ENCODE peak calls at places on chromosomes 12 and 14, in eight cellular contexts. L is testis, O is esophagus muscularis mucosa, R is left ventricle myocardium inferior, D is stomach, H is lower lobe of right lung, K is spleen, B is thoracic aorta. N is an unnamed sample.

GRCh38 chr12:108306506-108306905 is 32.6 kb downstream of the CMKLR1 start:
- DNase-seq in L (no peak), D (no peak), O (no peak), B (no peak), R (no peak), H (no peak), K (no peak), N (no peak)

GRCh38 chr12:52924764-52925716 is 20.2 kb upstream of the KRT8 start:
- DNase-seq in K (no peak), O (no peak), B (no peak), D (no peak), L (no peak), H (no peak), R (no peak), N (peak)

GRCh38 chr14:71138236-71139057 is 231.2 kb downstream of the PCNX1 start:
- DNase-seq in R (no peak), K (no peak), D (no peak), H (no peak), B (no peak), O (peak), L (no peak), N (no peak)

GRCh38 chr14:24307575-24308341 is at the start of gene CIDEB:
- DNase-seq in K (peak), D (peak), L (peak), H (peak), O (no peak), R (peak), B (no peak), N (peak)

GRCh38 chr14:76715927-76716200 is 45.4 kb upstream of the VASH1 start:
- DNase-seq in D (no peak), B (no peak), O (peak), R (no peak), L (no peak), K (no peak), H (no peak), N (no peak)

GRCh38 chr12:55926738-55927587 is 731 bp downstream of the PYM1 start:
- DNase-seq in B (peak), R (peak), O (peak), L (peak), D (peak), H (peak), K (peak), N (peak)

GRCh38 chr14:35988972-35989690 is 163.0 kb downstream of the BRMS1L start:
- DNase-seq in K (no peak), D (no peak), O (peak), R (no peak), B (no peak), L (no peak), H (no peak), N (no peak)

GRCh38 chr14:64764641-64765520 is 60.7 kb downstream of the PLEKHG3 start:
- DNase-seq in R (peak), H (peak), D (peak), L (peak), B (no peak), K (peak), O (no peak), N (peak)

GRCh38 chr12:55931780-55932545 is 1.0 kb downstream of the DGKA start:
- DNase-seq in K (peak), L (peak), B (no peak), D (peak), O (no peak), H (peak), R (peak), N (peak)

GRCh38 chr12:12275874-12276273 is 9.0 kb upstream of the LRP6 start:
- DNase-seq in B (no peak), D (no peak), H (no peak), R (no peak), L (no peak), K (no peak), O (no peak), N (no peak)

GRCh38 chr14:89374908-89375307 is 42.1 kb downstream of the FOXN3 start:
- DNase-seq in B (no peak), H (no peak), K (no peak), L (no peak), R (no peak), D (no peak), O (no peak), N (no peak)

GRCh38 chr14:85766295-85766694 is 236.4 kb downstream of the FLRT2 start:
- DNase-seq in O (no peak), D (no peak), K (no peak), L (no peak), B (no peak), R (no peak), H (no peak), N (no peak)

GRCh38 chr14:81169711-81170103 is 51.1 kb downstream of the GTF2A1 start:
- DNase-seq in O (no peak), B (no peak), K (peak), L (peak), D (peak), H (peak), R (peak), N (peak)

GRCh38 chr14:69694730-69695663 is 71.9 kb upstream of the SRSF5 start:
- DNase-seq in H (no peak), B (no peak), D (no peak), K (no peak), R (no peak), L (no peak), O (no peak), N (no peak)
- H3K27ac ChIP-seq in H (peak), B (no peak), D (peak), K (peak), R (peak), L (peak), O (peak), N (no peak)

DNA sequence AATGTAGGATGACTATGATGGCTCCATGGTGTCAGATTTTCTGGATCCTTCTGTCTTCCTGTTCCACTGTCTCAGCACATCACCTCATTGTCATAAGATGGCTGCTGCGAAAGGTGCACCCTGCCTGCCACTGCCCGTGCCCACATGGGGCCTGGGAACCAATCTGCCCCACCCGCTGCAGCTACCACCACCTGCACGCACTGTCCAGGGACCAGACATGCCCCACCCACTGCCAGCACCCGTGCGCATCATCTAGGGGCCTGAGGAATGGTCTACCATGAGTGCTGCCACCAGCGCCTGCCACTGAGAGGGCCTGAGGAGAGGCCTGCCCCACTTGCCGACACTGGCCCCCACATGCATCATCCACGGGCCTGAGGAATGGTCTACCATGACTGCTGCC is 23.8 kb downstream of the CYP46A1 start:
- DNase-seq in D (no peak), L (no peak), K (no peak), R (no peak), H (no peak), O (peak), B (no peak), N (no peak)
- H3K27ac ChIP-seq in D (no peak), L (no peak), K (no peak), R (no peak), H (no peak), O (no peak), B (no peak), N (no peak)

DNA sequence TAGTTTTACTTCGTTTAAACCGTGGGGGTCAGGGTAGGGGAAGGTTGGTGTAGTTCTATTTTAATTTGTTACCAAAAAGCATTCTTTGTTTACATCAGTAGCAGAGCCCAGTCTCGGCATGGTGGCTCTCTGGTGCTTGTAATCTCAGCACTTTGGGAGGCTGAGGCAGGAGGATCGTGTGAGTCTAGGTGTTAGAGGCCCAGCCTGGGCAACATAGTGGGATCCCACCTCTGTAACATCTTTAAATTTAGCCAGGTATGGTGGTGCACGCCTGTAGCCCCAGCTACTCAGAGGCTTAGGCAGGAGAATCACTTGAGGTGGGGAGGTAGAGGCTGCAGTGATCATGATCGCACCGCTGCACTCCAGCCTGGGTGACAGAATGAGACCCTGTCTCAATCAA is 2.2 kb downstream of the LRRC43 start:
- DNase-seq in D (no peak), H (no peak), B (no peak), R (no peak), K (no peak), O (no peak), L (no peak), N (no peak)
- H3K27ac ChIP-seq in D (no peak), H (no peak), B (no peak), R (no peak), K (peak), O (no peak), L (no peak), N (no peak)

DNA sequence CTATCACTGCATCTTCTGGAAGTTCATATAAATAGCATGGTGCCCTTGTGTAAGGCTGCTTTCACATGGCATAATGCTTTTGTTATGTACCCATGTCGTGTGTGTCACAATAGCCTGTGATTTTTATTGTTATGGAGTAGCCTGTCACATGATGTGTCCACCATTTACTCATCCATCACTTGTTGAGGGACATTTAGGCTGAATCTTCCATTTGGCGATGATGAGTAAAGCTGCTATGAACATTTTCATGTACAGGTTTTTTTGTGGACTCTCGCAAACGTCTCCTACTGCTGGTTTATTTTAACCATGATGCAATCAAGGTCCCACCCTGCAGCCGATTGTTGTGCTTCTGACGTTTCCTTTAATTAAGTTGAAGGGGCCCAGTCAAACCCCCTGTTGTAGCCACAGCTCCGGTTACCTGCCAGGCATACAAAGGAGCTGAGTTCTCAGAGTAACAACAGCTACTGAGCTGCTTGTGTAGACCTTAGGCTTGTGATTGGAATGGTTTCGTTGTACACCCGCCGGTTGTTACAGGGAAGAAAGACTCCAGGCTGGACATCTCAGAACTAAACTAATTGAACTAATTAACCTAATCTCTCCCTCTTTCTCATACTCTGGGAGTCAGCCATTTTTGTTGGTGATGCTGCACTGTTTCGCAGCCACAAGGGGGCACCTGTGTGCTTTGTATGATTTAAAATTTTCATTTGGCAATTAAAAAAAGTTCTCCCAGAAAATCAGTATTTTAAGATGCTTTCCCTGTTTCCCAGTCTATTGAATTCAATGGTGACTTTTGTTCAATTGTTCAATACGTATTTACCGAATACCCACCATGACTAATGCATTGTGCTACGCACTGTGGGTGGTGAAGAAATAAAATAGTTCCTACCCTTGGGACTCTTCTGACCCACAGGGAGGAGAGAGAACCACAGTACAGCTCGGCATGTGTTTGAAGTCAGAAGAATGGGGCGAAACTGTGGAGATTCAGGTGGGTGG is 63.4 kb downstream of the ZNF664 start:
- DNase-seq in D (peak), H (no peak), L (peak), O (no peak), K (no peak), B (no peak), R (no peak), N (peak)
- H3K27ac ChIP-seq in D (no peak), H (no peak), L (no peak), O (no peak), K (no peak), B (no peak), R (no peak), N (no peak)

GRCh38 chr12:26425587-26426260 is 230.4 kb downstream of the SSPN start:
- DNase-seq in O (no peak), R (no peak), H (no peak), L (no peak), B (no peak), K (no peak), D (no peak), N (no peak)

GRCh38 chr12:26426652-26427051 is 231.3 kb downstream of the SSPN start:
- DNase-seq in K (no peak), D (no peak), O (no peak), R (no peak), H (no peak), L (no peak), B (no peak), N (no peak)

GRCh38 chr12:26429070-26429691 is 233.8 kb downstream of the SSPN start:
- DNase-seq in B (no peak), O (no peak), R (no peak), K (no peak), H (no peak), D (no peak), L (no peak), N (no peak)

GRCh38 chr12:26431211-26431610 is 235.8 kb downstream of the SSPN start:
- DNase-seq in D (no peak), L (no peak), B (no peak), R (no peak), O (no peak), H (no peak), K (no peak), N (peak)

DNA sequence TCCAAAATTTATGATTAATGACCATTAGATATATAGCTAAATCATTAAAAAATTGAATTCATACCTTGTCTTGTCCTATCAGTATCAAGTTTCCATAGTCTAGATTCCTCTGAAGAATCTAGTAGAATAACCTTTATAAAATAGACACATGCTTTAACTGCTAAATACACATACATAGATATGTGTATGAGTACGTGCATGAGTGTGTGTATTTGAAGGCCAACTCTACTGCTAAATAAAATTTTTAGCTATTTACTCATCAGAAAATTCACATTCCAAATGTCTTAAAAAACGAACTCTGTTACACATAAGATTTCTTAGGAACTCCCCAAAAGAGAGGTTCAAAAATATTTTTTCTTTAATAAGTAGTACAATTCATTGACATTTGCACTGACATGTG is 233.0 kb downstream of the SSPN start:
- DNase-seq in O (no peak), D (no peak), H (no peak), R (no peak), K (no peak), L (no peak), B (no peak), N (no peak)
- H3K27ac ChIP-seq in O (no peak), D (no peak), H (no peak), R (no peak), K (no peak), L (no peak), B (no peak), N (no peak)

DNA sequence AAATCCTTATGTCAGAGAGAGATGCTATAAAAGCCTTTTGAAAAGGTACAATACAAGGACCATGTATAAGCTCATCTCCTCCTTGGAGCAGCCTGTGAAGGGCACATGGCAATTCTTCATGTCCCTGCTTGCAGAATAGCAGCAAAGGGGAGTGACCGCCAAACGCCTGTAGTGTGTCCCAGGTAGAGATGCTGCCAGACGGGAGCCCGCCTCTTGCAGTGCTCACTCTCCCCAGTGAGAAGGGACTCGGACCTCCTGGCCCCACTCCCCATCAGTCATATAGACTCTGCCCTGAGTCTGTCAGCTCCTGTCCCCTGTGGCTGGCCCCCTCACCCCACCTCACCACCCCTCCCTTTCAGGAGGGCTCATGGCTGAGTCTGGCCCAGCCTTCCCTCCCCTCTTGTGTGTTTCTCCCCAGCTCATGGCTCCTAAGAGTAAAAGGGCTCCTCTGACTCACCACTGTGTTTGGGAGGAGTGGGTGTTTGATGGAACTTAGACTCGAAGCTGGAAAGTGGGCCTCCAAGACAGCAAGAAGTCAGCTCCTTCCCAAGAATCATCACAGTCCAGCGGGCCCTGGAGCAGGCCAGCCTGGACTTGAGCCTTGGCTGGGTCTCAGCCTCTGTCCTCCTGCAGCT is 41.0 kb downstream of the DEGS2 start:
- DNase-seq in O (no peak), R (no peak), L (no peak), B (no peak), H (no peak), K (no peak), D (no peak), N (no peak)
- H3K27ac ChIP-seq in O (no peak), R (no peak), L (no peak), B (no peak), H (no peak), K (peak), D (no peak), N (no peak)

DNA sequence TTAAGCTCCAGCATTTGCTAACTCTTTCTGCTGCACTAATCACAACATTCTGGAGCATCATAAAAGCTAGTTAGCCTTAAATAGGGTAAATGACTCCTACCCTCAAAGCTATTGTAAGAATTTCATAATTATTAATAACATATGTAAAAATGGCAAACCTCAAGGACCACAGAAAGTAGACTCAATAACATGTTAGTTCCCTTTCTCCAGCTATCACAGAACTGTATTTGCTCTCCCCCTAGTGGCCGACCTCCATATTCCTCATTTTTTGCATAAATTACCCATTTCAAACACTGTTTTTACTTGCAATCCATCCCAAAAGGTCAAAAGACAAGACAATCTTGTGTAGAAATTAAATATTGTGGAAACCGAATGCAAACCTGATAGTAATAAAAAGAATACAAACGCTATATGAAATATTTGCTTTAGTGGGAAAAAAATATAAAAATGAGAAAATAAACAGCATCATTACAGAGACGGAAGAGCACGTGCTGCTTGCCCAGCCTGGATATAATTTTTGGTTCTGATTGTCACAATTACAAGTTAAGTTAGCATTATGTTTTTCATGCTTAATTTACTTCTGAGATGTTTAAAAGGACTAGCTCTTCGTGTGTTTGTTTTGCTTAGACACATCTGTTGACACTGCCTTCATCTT is 97.9 kb downstream of the RERGL start:
- DNase-seq in O (no peak), L (peak), D (no peak), B (no peak), K (no peak), H (no peak), R (no peak), N (no peak)
- H3K27ac ChIP-seq in O (no peak), L (no peak), D (no peak), B (no peak), K (no peak), H (no peak), R (no peak), N (no peak)

DNA sequence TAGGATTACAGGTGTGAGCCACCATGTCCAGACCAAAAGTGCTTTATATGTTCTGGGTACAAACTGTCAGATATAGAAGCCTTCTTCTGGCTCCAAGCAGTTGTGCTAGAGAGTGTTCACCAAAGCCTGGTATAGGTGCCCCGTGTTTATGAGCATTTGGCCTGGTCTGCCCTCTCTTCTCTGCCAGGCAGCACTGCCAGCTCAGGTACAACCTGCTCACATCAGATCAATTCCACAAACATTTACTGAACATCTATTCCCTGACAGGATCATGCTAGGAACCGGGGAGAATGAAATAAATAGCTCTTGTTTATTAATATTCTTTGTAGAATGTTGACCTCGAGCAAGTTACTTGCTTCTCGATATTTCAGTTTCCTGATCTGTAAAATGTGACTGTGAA is 20.0 kb upstream of the SOCS2 start:
- DNase-seq in H (no peak), R (no peak), B (no peak), D (no peak), L (no peak), O (peak), K (no peak), N (no peak)
- H3K27ac ChIP-seq in H (no peak), R (no peak), B (no peak), D (no peak), L (no peak), O (no peak), K (no peak), N (no peak)

DNA sequence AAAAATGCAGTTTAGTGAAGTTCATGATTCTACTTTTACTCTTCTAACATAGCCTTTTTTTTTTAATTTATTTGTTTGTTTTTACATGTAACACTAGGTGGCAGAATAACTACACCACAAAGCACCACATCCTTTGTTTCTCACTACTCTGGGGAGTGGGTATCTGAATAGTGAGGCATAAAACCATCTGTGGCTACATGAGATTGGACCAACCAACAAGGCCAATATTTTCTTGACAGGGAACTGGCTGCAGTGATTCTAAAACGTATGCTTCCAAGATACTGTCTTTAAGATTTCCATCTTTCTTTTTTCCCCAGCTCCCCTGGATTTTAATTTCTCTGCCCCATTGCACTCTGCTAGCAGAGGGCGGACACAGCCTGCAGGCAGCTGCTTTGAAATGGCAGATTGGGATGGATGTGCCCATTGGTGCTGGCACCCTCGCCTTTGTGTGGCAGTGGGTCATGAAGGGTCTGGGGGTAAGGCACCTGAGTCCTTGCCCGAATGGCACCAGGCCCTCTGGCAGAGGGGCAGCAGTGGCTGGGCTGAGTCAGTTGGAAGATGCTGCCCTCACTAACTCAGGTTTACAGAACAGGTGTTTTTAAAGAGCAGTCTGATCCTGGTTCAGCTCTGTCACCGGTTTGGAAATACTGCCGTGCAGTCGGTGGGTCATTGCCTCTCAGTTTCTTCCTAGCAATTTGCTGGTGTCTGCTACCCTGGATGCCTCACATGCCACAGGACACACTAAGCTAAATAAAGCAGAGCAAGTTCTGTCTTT is 429.1 kb downstream of the RAD51B start:
- DNase-seq in O (no peak), B (no peak), K (peak), H (no peak), R (no peak), D (no peak), L (no peak), N (no peak)
- H3K27ac ChIP-seq in O (peak), B (peak), K (peak), H (peak), R (peak), D (no peak), L (no peak), N (peak)